ENCODE peak calls at places on chromosome 11, in four cellular contexts. E, X, N and R are unnamed samples.
A peak's percentile ranks its signal among the peaks of the same experiment; 100 is the strongest.

GRCh38 chr11:110092577-110093406 is at the start of gene ZC3H12C:
- DNase-seq in X (peak; percentile 68), E (peak; percentile 78), N (peak; percentile 88), R (peak; percentile 89)

GRCh38 chr11:65438257-65439151 is 15.9 kb downstream of the NEAT1 start:
- DNase-seq in X (no peak), E (no peak), N (no peak), R (no peak)

GRCh38 chr11:34313099-34313517 is 44.7 kb downstream of the ABTB2 start:
- DNase-seq in E (no peak), N (no peak), X (no peak), R (no peak)

GRCh38 chr11:3169235-3169951 is 4.3 kb upstream of the OSBPL5 start:
- DNase-seq in E (no peak), N (peak; percentile 36), X (peak; percentile 69), R (no peak)

GRCh38 chr11:15969281-15969680 is 387.1 kb downstream of the SOX6 start:
- DNase-seq in N (peak; percentile 56), X (no peak), E (peak; percentile 21), R (peak; percentile 50)

GRCh38 chr11:19437760-19438159 is 197.0 kb upstream of the E2F8 start:
- DNase-seq in N (peak; percentile 13), E (peak; percentile 40), X (no peak), R (peak; percentile 44)

GRCh38 chr11:130037058-130037457 is 32.6 kb upstream of the APLP2 start:
- DNase-seq in X (no peak), E (peak; percentile 48), N (peak; percentile 8), R (peak; percentile 66)

GRCh38 chr11:30586251-30587144 is at the start of gene MPPED2:
- DNase-seq in X (peak; percentile 65), N (peak; percentile 2), E (no peak), R (peak; percentile 14)

GRCh38 chr11:78061921-78062311 is 1.7 kb upstream of the THRSP start:
- DNase-seq in N (no peak), X (no peak), E (no peak), R (no peak)

GRCh38 chr11:6354651-6355485 is 34.6 kb upstream of the CAVIN3 start:
- DNase-seq in N (no peak), E (no peak), X (no peak), R (peak; percentile 23)

GRCh38 chr11:46001427-46002049 is 79.1 kb downstream of the LARGE2 start:
- DNase-seq in E (no peak), X (no peak), N (no peak), R (no peak)

GRCh38 chr11:61174949-61175348 is 13.7 kb upstream of the VPS37C start:
- DNase-seq in E (no peak), X (no peak), N (no peak), R (no peak)

GRCh38 chr11:4072668-4073285 is 21.8 kb upstream of the RRM1 start:
- DNase-seq in X (no peak), E (peak; percentile 63), N (peak; percentile 62), R (peak; percentile 61)

GRCh38 chr11:119378851-119379465 is 2.5 kb downstream of the USP2 start:
- DNase-seq in N (no peak), E (no peak), X (no peak), R (no peak)

GRCh38 chr11:10307411-10308207 is 2.7 kb downstream of the ADM start:
- DNase-seq in X (peak; percentile 94), N (peak; percentile 82), E (no peak), R (peak; percentile 99)

GRCh38 chr11:133947298-133947905 is 9.4 kb downstream of the IGSF9B start:
- DNase-seq in E (peak; percentile 61), X (peak; percentile 81), N (peak; percentile 63), R (no peak)

GRCh38 chr11:82949352-82949751 is 47.8 kb downstream of the DDIAS start:
- DNase-seq in N (no peak), E (no peak), X (no peak), R (no peak)

GRCh38 chr11:80898910-80899309 is 1458.1 kb upstream of the TENM4 start:
- DNase-seq in X (no peak), E (no peak), N (no peak), R (no peak)

GRCh38 chr11:130168105-130168504 is 8.5 kb downstream of the ST14 start:
- DNase-seq in N (no peak), X (no peak), E (no peak), R (no peak)

GRCh38 chr11:32706985-32707736 is 87.3 kb downstream of the CCDC73 start:
- DNase-seq in N (no peak), E (peak; percentile 35), X (no peak), R (peak; percentile 65)